ENCODE peak calls at places on chromosome 16, in ten cellular contexts. U is fibroblast of the aortic adventitia, I is HL-60, P is RWPE1, T is MM.1S, O is AG10803, D is HFF-Myc, N is tibial artery, W is HCT116, Q is fibroblast of pulmonary artery. S is an unnamed sample.

GRCh38 chr16:17154981-17155380 is 315.8 kb downstream of the XYLT1 start:
- DNase-seq in U (no peak), I (no peak), P (no peak), T (no peak), O (no peak), D (no peak), N (peak), W (no peak), Q (no peak), S (no peak)

GRCh38 chr16:89201467-89202377 is 1.4 kb upstream of the SLC22A31 start:
- DNase-seq in U (peak), I (no peak), P (peak), T (no peak), O (peak), D (peak), N (no peak), W (peak), Q (peak), S (peak)

GRCh38 chr16:85234310-85235235 is 122.3 kb upstream of the CIBAR2 start:
- DNase-seq in U (peak), I (no peak), P (peak), T (no peak), O (peak), D (peak), N (peak), W (no peak), Q (peak), S (peak)

GRCh38 chr16:56547949-56548567 is 16.8 kb upstream of the MT4 start:
- DNase-seq in U (no peak), I (no peak), P (no peak), T (no peak), O (no peak), D (no peak), N (no peak), W (no peak), Q (peak), S (no peak)

GRCh38 chr16:58158137-58158536 is 29.0 kb upstream of the CFAP20 start:
- DNase-seq in U (no peak), I (no peak), P (no peak), T (no peak), O (no peak), D (no peak), N (no peak), W (no peak), Q (no peak), S (no peak)

GRCh38 chr16:57794849-57795430 is 7.4 kb downstream of the KIFC3 start:
- DNase-seq in U (no peak), I (no peak), P (no peak), T (no peak), O (no peak), D (no peak), N (no peak), W (no peak), Q (no peak), S (no peak)

GRCh38 chr16:69927056-69927757 is 23.9 kb upstream of the CLEC18A start:
- DNase-seq in U (peak), I (no peak), P (no peak), T (no peak), O (peak), D (no peak), N (peak), W (no peak), Q (peak), S (no peak)

GRCh38 chr16:80462902-80463301 is 77.9 kb upstream of the DYNLRB2 start:
- DNase-seq in U (no peak), I (no peak), P (no peak), T (no peak), O (no peak), D (no peak), N (no peak), W (no peak), Q (no peak), S (no peak)

GRCh38 chr16:56916571-56917403 is 15.2 kb upstream of the HERPUD1 start:
- DNase-seq in U (no peak), I (no peak), P (no peak), T (peak), O (no peak), D (no peak), N (no peak), W (no peak), Q (no peak), S (no peak)

GRCh38 chr16:30472328-30472942 is at the start of gene ITGAL:
- DNase-seq in U (no peak), I (peak), P (no peak), T (peak), O (no peak), D (no peak), N (peak), W (no peak), Q (no peak), S (no peak)

GRCh38 chr16:49644143-49644460 is 211.8 kb downstream of the ZNF423 start:
- DNase-seq in U (peak), I (no peak), P (no peak), T (no peak), O (no peak), D (no peak), N (no peak), W (no peak), Q (peak), S (no peak)

GRCh38 chr16:19502395-19503131 is 19.3 kb downstream of the GDE1 start:
- DNase-seq in U (peak), I (peak), P (peak), T (peak), O (peak), D (peak), N (peak), W (peak), Q (peak), S (peak)

GRCh38 chr16:19283637-19284036 is 1.9 kb upstream of the CLEC19A start:
- DNase-seq in U (no peak), I (no peak), P (peak), T (no peak), O (no peak), D (no peak), N (no peak), W (no peak), Q (no peak), S (no peak)

GRCh38 chr16:67246081-67246944 is 968 bp downstream of the FHOD1 start:
- DNase-seq in U (peak), I (no peak), P (peak), T (peak), O (peak), D (peak), N (peak), W (peak), Q (peak), S (peak)

GRCh38 chr16:75821117-75821516 is 94.8 kb upstream of the CPHXL start:
- DNase-seq in U (no peak), I (no peak), P (no peak), T (no peak), O (no peak), D (no peak), N (no peak), W (no peak), Q (no peak), S (no peak)

GRCh38 chr16:4291699-4292098 is 18.9 kb upstream of the TFAP4 start:
- DNase-seq in U (no peak), I (no peak), P (no peak), T (no peak), O (no peak), D (no peak), N (no peak), W (no peak), Q (no peak), S (no peak)

GRCh38 chr16:88375236-88376052 is 7.3 kb upstream of the ZNF469 start:
- DNase-seq in U (no peak), I (no peak), P (no peak), T (no peak), O (no peak), D (no peak), N (no peak), W (no peak), Q (no peak), S (peak)

GRCh38 chr16:4915226-4915761 is 21.7 kb downstream of the PPL start:
- DNase-seq in U (peak), I (no peak), P (no peak), T (no peak), O (peak), D (no peak), N (no peak), W (peak), Q (peak), S (no peak)

GRCh38 chr16:11315499-11315898 is 29.8 kb upstream of the RMI2 start:
- DNase-seq in U (no peak), I (no peak), P (no peak), T (no peak), O (no peak), D (no peak), N (no peak), W (no peak), Q (peak), S (no peak)

GRCh38 chr16:85191341-85191965 is 79.2 kb upstream of the CIBAR2 start:
- DNase-seq in U (no peak), I (no peak), P (no peak), T (no peak), O (no peak), D (no peak), N (no peak), W (no peak), Q (no peak), S (no peak)

GRCh38 chr16:65869261-65869660 is 497.2 kb upstream of the CDH5 start:
- DNase-seq in U (no peak), I (no peak), P (no peak), T (no peak), O (no peak), D (no peak), N (no peak), W (no peak), Q (no peak), S (no peak)

GRCh38 chr16:28597692-28598261 is 927 bp upstream of the SULT1A2 start:
- DNase-seq in U (no peak), I (no peak), P (no peak), T (peak), O (no peak), D (no peak), N (no peak), W (no peak), Q (no peak), S (no peak)

GRCh38 chr16:88882358-88883030 is 16.0 kb upstream of the PABPN1L start:
- DNase-seq in U (no peak), I (no peak), P (no peak), T (no peak), O (no peak), D (no peak), N (no peak), W (peak), Q (no peak), S (peak)

GRCh38 chr16:30066882-30067583 is 1.5 kb downstream of the ALDOA start:
- DNase-seq in U (no peak), I (no peak), P (no peak), T (no peak), O (no peak), D (no peak), N (no peak), W (no peak), Q (no peak), S (no peak)

GRCh38 chr16:73068546-73069401 is 20.8 kb upstream of the ZFHX3 start:
- DNase-seq in U (peak), I (peak), P (no peak), T (no peak), O (peak), D (peak), N (peak), W (no peak), Q (peak), S (peak)

GRCh38 chr16:30110661-30111060 is 2.7 kb downstream of the GDPD3 start:
- DNase-seq in U (peak), I (no peak), P (no peak), T (no peak), O (no peak), D (no peak), N (no peak), W (no peak), Q (no peak), S (no peak)

GRCh38 chr16:68332411-68333121 is 21.7 kb downstream of the PRMT7 start:
- DNase-seq in U (peak), I (peak), P (no peak), T (peak), O (peak), D (no peak), N (peak), W (no peak), Q (peak), S (peak)

GRCh38 chr16:28910046-28911031 is 14.7 kb downstream of the RABEP2 start:
- DNase-seq in U (no peak), I (no peak), P (peak), T (no peak), O (no peak), D (peak), N (no peak), W (peak), Q (no peak), S (peak)

GRCh38 chr16:55660776-55661175 is 5.0 kb downstream of the SLC6A2 start:
- DNase-seq in U (no peak), I (no peak), P (no peak), T (no peak), O (no peak), D (no peak), N (no peak), W (no peak), Q (no peak), S (no peak)

GRCh38 chr16:85281181-85281580 is 168.9 kb upstream of the CIBAR2 start:
- DNase-seq in U (no peak), I (no peak), P (no peak), T (no peak), O (no peak), D (no peak), N (no peak), W (no peak), Q (no peak), S (no peak)

GRCh38 chr16:2515180-2515803 is 1.5 kb downstream of the ATP6V0C start:
- DNase-seq in U (no peak), I (peak), P (no peak), T (no peak), O (peak), D (no peak), N (no peak), W (no peak), Q (no peak), S (no peak)

GRCh38 chr16:2514333-2515179 is 804 bp downstream of the ATP6V0C start:
- DNase-seq in U (no peak), I (no peak), P (no peak), T (no peak), O (no peak), D (no peak), N (no peak), W (no peak), Q (no peak), S (peak)

GRCh38 chr16:2518823-2519710 is 1.1 kb upstream of the AMDHD2 start:
- DNase-seq in U (no peak), I (no peak), P (no peak), T (no peak), O (no peak), D (no peak), N (peak), W (no peak), Q (no peak), S (peak)

GRCh38 chr16:2517954-2518605 is 2.1 kb upstream of the AMDHD2 start:
- DNase-seq in U (no peak), I (no peak), P (no peak), T (no peak), O (no peak), D (no peak), N (no peak), W (no peak), Q (no peak), S (no peak)

DNA sequence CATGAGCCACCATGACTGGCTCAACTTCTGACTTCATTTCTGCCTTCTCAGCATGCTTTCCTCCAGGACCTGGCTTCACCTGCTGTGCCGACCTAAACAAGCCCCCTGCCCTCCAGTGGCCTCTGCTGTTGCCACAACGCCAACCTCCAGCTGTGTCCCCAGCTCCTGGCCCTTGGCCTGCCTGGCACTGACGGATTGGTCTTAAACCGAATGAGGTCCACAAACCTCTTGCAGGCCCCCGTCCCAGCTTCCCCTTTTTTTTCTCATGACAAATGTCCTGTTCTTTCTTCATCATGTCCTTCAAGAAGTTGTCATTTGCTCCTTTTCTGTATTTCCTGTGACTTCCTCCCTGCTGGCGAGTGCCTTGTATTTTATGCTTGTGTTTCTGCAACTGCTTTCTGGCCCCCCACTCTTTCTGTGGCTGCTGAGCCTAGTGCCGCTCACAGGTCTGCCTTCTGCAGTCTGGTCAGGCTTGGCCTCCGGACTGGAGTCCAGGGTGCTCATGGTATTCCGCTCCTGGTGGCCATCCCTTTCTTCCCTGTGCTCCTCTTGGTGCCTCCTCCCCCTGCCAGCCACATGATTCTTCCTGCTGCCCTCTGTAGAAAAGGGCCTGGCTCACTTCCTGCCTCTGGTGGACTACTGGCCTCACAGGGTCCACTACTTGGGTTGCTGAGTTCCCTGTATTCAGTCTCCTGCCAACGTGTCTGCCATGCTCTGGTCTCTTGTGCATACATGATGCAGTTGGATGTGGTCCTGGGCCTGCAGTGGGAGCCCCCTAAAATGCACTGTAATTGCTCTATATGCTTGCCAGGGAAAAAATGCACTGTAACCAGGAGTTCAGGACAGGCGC is 2.9 kb downstream of the ATP6V0C start:
- DNase-seq in U (no peak), I (no peak), P (no peak), T (no peak), O (no peak), D (no peak), N (no peak), W (no peak), Q (no peak), S (no peak)
- TF ChIP-seq CTCF in U (no peak), I (no peak), P (no peak), T (no peak), O (no peak), D (no peak), N (no peak), W (no peak), Q (no peak), S (no peak)

GRCh38 chr16:27585200-27585599 is 35.3 kb downstream of the KATNIP start:
- DNase-seq in U (no peak), I (no peak), P (no peak), T (no peak), O (no peak), D (no peak), N (no peak), W (no peak), Q (no peak), S (no peak)

GRCh38 chr16:27588052-27588451 is 38.1 kb downstream of the KATNIP start:
- DNase-seq in U (no peak), I (no peak), P (no peak), T (no peak), O (no peak), D (no peak), N (no peak), W (no peak), Q (no peak), S (no peak)

GRCh38 chr16:27579086-27579980 is 29.4 kb downstream of the KATNIP start:
- DNase-seq in U (peak), I (no peak), P (peak), T (no peak), O (peak), D (no peak), N (no peak), W (no peak), Q (peak), S (no peak)

GRCh38 chr16:27582883-27583282 is 32.9 kb downstream of the KATNIP start:
- DNase-seq in U (no peak), I (no peak), P (no peak), T (no peak), O (no peak), D (no peak), N (no peak), W (no peak), Q (no peak), S (no peak)

GRCh38 chr16:27583634-27584033 is 33.7 kb downstream of the KATNIP start:
- DNase-seq in U (no peak), I (no peak), P (no peak), T (no peak), O (no peak), D (no peak), N (no peak), W (no peak), Q (no peak), S (no peak)
- TF ChIP-seq CTCF in U (no peak), I (no peak), P (no peak), T (no peak), O (no peak), D (no peak), N (no peak), W (no peak), Q (no peak), S (no peak)

GRCh38 chr16:31696968-31697743 is 169.5 kb downstream of the AHSP start:
- DNase-seq in U (peak), I (no peak), P (peak), T (peak), O (peak), D (no peak), N (no peak), W (peak), Q (peak), S (no peak)
- TF ChIP-seq CTCF in U (peak), I (peak), P (peak), T (peak), O (peak), D (peak), N (peak), W (peak), Q (peak), S (peak)

DNA sequence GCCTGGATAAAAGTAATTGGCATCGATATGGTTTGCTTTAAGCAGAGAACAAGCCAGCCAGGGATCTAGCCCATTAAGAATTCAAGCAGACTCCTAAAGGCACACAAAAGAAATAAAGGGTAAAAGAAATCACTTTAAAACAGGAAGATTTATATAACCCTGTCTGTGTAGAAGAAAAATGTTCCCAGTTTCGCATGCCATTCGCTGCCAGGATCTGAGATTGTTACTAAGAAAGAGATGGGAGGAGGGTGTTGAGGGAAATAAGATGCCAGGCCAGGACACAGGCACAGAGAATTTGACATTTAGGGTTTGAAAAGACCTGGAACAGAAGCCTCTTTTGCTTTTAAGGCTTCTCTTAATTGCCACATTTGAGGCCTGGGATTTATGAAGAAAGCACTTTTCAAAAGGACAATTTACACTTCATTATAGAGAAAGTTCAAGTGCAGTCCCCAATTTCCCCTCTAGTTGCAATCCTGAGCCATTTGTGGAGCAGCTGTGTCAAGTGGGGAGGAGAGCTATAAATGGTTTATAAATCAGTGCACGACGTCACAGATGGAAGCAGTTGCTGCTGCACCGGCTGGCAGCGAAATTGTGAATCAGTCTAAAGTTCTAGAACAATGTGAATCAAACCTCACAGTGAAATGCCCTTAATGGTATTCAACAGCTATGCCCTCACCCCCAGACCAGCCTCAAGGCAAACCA is 26.4 kb upstream of the C16orf87 start:
- DNase-seq in U (peak), I (no peak), P (peak), T (peak), O (peak), D (peak), N (no peak), W (peak), Q (peak), S (no peak)
- TF ChIP-seq CTCF in U (peak), I (no peak), P (peak), T (peak), O (peak), D (peak), N (peak), W (peak), Q (peak), S (peak)

DNA sequence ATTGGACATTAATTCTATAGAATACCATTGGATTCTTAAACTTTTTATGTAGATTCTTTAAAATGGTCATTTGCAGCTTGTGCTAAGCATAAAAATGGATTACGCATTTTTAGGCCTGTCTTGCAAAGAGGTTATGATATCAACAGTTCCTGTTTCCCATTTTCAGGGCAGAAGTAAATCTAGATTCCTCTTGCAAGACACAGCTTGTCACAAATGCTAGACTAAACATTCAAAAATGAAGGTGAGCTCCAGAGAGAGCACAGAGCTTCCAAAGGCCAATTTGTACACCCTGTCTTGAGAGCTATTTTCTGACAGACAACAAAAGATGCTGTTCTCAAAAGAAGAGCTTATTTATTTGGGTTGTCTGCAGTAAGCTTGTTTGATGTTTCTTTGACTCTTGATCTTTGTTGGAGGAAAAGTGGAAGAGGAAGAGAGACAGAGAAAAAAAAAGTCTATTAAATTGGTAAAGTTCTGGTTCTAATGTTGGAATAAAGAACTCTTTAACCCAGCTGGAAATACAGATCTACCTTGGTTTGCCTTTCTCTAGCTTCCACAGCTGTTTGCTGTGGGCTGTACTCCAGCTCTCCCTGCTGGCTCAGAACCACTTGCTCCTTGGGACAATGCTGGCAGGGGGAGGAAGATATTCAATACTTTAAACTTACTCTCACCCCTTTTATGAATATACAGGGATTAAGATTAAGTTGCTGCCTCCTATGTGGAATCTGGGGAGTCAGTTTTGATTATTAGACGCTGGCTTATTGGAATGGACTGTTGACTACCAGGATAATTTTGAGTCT is 651.8 kb downstream of the CDH11 start:
- DNase-seq in U (peak), I (no peak), P (no peak), T (no peak), O (no peak), D (no peak), N (no peak), W (no peak), Q (peak), S (no peak)
- TF ChIP-seq CTCF in U (peak), I (no peak), P (no peak), T (no peak), O (peak), D (no peak), N (no peak), W (no peak), Q (peak), S (no peak)

S was measured in upper lobe of left lung.